ENCODE peak calls at places on chromosomes 12 and 14, in eight cellular contexts. One of them, this sample, is unnamed. For H3K36me3, the result is how much of the 10 kb centered on the place peaks cover.

GRCh38 chr14:72254940-72255472 is 322.8 kb downstream of the RGS6 start:
- DNase-seq in body of pancreas: no peak
- DNase-seq in colonic mucosa: no peak
- DNase-seq in naive thymus-derived CD4-positive, alpha-beta T cell: no peak
- DNase-seq in IMR-90: no peak
- DNase-seq in mesenchymal stem cell: no peak
- DNase-seq in mesendoderm: peak
- DNase-seq in heart right ventricle: no peak
- DNase-seq in this sample: no peak

GRCh38 chr14:47269788-47270492 is 405.5 kb downstream of the MDGA2 start:
- DNase-seq in mesendoderm: no peak
- DNase-seq in IMR-90: no peak
- DNase-seq in heart right ventricle: no peak
- DNase-seq in colonic mucosa: no peak
- DNase-seq in naive thymus-derived CD4-positive, alpha-beta T cell: no peak
- DNase-seq in body of pancreas: no peak
- DNase-seq in mesenchymal stem cell: peak
- DNase-seq in this sample: peak

GRCh38 chr14:75993567-75994041 is 8.0 kb downstream of the IFT43 start:
- DNase-seq in heart right ventricle: no peak
- DNase-seq in mesendoderm: no peak
- DNase-seq in naive thymus-derived CD4-positive, alpha-beta T cell: no peak
- DNase-seq in colonic mucosa: no peak
- DNase-seq in body of pancreas: no peak
- DNase-seq in mesenchymal stem cell: no peak
- DNase-seq in IMR-90: no peak
- DNase-seq in this sample: no peak

GRCh38 chr12:131642101-131642540 is 68.8 kb upstream of the SFSWAP start:
- DNase-seq in colonic mucosa: no peak
- DNase-seq in heart right ventricle: no peak
- DNase-seq in mesendoderm: peak
- DNase-seq in body of pancreas: no peak
- DNase-seq in IMR-90: no peak
- DNase-seq in naive thymus-derived CD4-positive, alpha-beta T cell: no peak
- DNase-seq in mesenchymal stem cell: no peak
- DNase-seq in this sample: no peak

GRCh38 chr14:66066991-66067788 is 419.0 kb upstream of the CCDC196 start:
- DNase-seq in heart right ventricle: no peak
- DNase-seq in naive thymus-derived CD4-positive, alpha-beta T cell: no peak
- DNase-seq in mesenchymal stem cell: no peak
- DNase-seq in mesendoderm: no peak
- DNase-seq in body of pancreas: no peak
- DNase-seq in IMR-90: no peak
- DNase-seq in colonic mucosa: no peak
- DNase-seq in this sample: no peak

GRCh38 chr12:107610030-107610859 is 75.4 kb upstream of the PWP1 start:
- DNase-seq in naive thymus-derived CD4-positive, alpha-beta T cell: no peak
- DNase-seq in mesendoderm: peak
- DNase-seq in heart right ventricle: peak
- DNase-seq in body of pancreas: no peak
- DNase-seq in colonic mucosa: no peak
- DNase-seq in mesenchymal stem cell: peak
- DNase-seq in IMR-90: peak
- DNase-seq in this sample: peak

GRCh38 chr14:56817396-56817921 is 7.2 kb upstream of the OTX2 start:
- DNase-seq in naive thymus-derived CD4-positive, alpha-beta T cell: no peak
- DNase-seq in colonic mucosa: no peak
- DNase-seq in heart right ventricle: no peak
- DNase-seq in body of pancreas: no peak
- DNase-seq in mesenchymal stem cell: no peak
- DNase-seq in IMR-90: no peak
- DNase-seq in mesendoderm: no peak
- DNase-seq in this sample: no peak

GRCh38 chr12:45477526-45477925 is 252.0 kb upstream of the ARID2 start:
- DNase-seq in mesendoderm: no peak
- DNase-seq in IMR-90: no peak
- DNase-seq in naive thymus-derived CD4-positive, alpha-beta T cell: no peak
- DNase-seq in heart right ventricle: no peak
- DNase-seq in colonic mucosa: no peak
- DNase-seq in body of pancreas: no peak
- DNase-seq in mesenchymal stem cell: no peak
- DNase-seq in this sample: no peak

GRCh38 chr12:10558291-10558690 is 52.6 kb downstream of the EIF2S3B start:
- DNase-seq in heart right ventricle: no peak
- DNase-seq in body of pancreas: no peak
- DNase-seq in mesenchymal stem cell: no peak
- DNase-seq in naive thymus-derived CD4-positive, alpha-beta T cell: no peak
- DNase-seq in IMR-90: no peak
- DNase-seq in colonic mucosa: no peak
- DNase-seq in mesendoderm: no peak
- DNase-seq in this sample: no peak

GRCh38 chr12:81627336-81628189 is 131.6 kb downstream of the PPFIA2 start:
- DNase-seq in heart right ventricle: no peak
- DNase-seq in IMR-90: peak
- DNase-seq in naive thymus-derived CD4-positive, alpha-beta T cell: no peak
- DNase-seq in body of pancreas: no peak
- DNase-seq in colonic mucosa: no peak
- DNase-seq in mesenchymal stem cell: peak
- DNase-seq in mesendoderm: peak
- DNase-seq in this sample: peak

GRCh38 chr12:89250648-89251047 is 101.7 kb downstream of the DUSP6 start:
- DNase-seq in mesendoderm: no peak
- DNase-seq in naive thymus-derived CD4-positive, alpha-beta T cell: no peak
- DNase-seq in body of pancreas: no peak
- DNase-seq in colonic mucosa: no peak
- DNase-seq in heart right ventricle: no peak
- DNase-seq in IMR-90: peak
- DNase-seq in mesenchymal stem cell: peak
- DNase-seq in this sample: no peak

GRCh38 chr14:67515386-67516079 is 17.6 kb upstream of the PLEKHH1 start:
- DNase-seq in mesenchymal stem cell: no peak
- DNase-seq in body of pancreas: peak
- DNase-seq in mesendoderm: no peak
- DNase-seq in naive thymus-derived CD4-positive, alpha-beta T cell: peak
- DNase-seq in heart right ventricle: peak
- DNase-seq in IMR-90: no peak
- DNase-seq in colonic mucosa: peak
- DNase-seq in this sample: no peak

GRCh38 chr12:116878567-116879508 is 2.4 kb downstream of the HRK start:
- DNase-seq in naive thymus-derived CD4-positive, alpha-beta T cell: no peak
- DNase-seq in mesenchymal stem cell: peak
- DNase-seq in mesendoderm: peak
- DNase-seq in heart right ventricle: no peak
- DNase-seq in IMR-90: no peak
- DNase-seq in body of pancreas: no peak
- DNase-seq in colonic mucosa: peak
- DNase-seq in this sample: no peak

GRCh38 chr12:102964872-102965271 is 7.4 kb downstream of the ASCL1 start:
- DNase-seq in colonic mucosa: peak
- DNase-seq in IMR-90: no peak
- DNase-seq in naive thymus-derived CD4-positive, alpha-beta T cell: no peak
- DNase-seq in heart right ventricle: no peak
- DNase-seq in body of pancreas: peak
- DNase-seq in mesendoderm: peak
- DNase-seq in mesenchymal stem cell: no peak
- DNase-seq in this sample: no peak

GRCh38 chr12:125079943-125080645 is 14.9 kb downstream of the AACS start:
- DNase-seq in mesendoderm: no peak
- DNase-seq in heart right ventricle: no peak
- DNase-seq in mesenchymal stem cell: no peak
- DNase-seq in naive thymus-derived CD4-positive, alpha-beta T cell: no peak
- DNase-seq in colonic mucosa: no peak
- DNase-seq in body of pancreas: no peak
- DNase-seq in IMR-90: no peak
- DNase-seq in this sample: no peak

GRCh38 chr12:12327802-12328201 is 22.2 kb downstream of the MANSC1 start:
- DNase-seq in IMR-90: peak
- DNase-seq in colonic mucosa: no peak
- DNase-seq in mesenchymal stem cell: peak
- DNase-seq in heart right ventricle: no peak
- DNase-seq in naive thymus-derived CD4-positive, alpha-beta T cell: peak
- DNase-seq in mesendoderm: peak
- DNase-seq in body of pancreas: no peak
- DNase-seq in this sample: peak

GRCh38 chr14:97415907-97416306 is 618.7 kb downstream of the VRK1 start:
- DNase-seq in heart right ventricle: no peak
- DNase-seq in colonic mucosa: no peak
- DNase-seq in mesendoderm: no peak
- DNase-seq in IMR-90: no peak
- DNase-seq in body of pancreas: no peak
- DNase-seq in mesenchymal stem cell: no peak
- DNase-seq in naive thymus-derived CD4-positive, alpha-beta T cell: no peak
- DNase-seq in this sample: no peak

GRCh38 chr12:132658149-132658905 is 28.8 kb downstream of the POLE start:
- DNase-seq in heart right ventricle: no peak
- DNase-seq in colonic mucosa: no peak
- DNase-seq in IMR-90: no peak
- DNase-seq in naive thymus-derived CD4-positive, alpha-beta T cell: no peak
- DNase-seq in mesendoderm: no peak
- DNase-seq in mesenchymal stem cell: no peak
- DNase-seq in body of pancreas: no peak
- DNase-seq in this sample: no peak
- H3K36me3 ChIP-seq in heart right ventricle: under half
- H3K36me3 ChIP-seq in colonic mucosa: under half
- H3K36me3 ChIP-seq in IMR-90: under half
- H3K36me3 ChIP-seq in naive thymus-derived CD4-positive, alpha-beta T cell: under half
- H3K36me3 ChIP-seq in mesendoderm: under half
- H3K36me3 ChIP-seq in mesenchymal stem cell: half or more
- H3K36me3 ChIP-seq in body of pancreas: under half
- H3K36me3 ChIP-seq in this sample: under half

GRCh38 chr14:95436348-95436747 is 80.1 kb downstream of the SYNE3 start:
- DNase-seq in mesenchymal stem cell: no peak
- DNase-seq in naive thymus-derived CD4-positive, alpha-beta T cell: no peak
- DNase-seq in IMR-90: no peak
- DNase-seq in colonic mucosa: no peak
- DNase-seq in heart right ventricle: no peak
- DNase-seq in mesendoderm: no peak
- DNase-seq in body of pancreas: no peak
- DNase-seq in this sample: no peak
- H3K27ac ChIP-seq in mesenchymal stem cell: no peak
- H3K27ac ChIP-seq in naive thymus-derived CD4-positive, alpha-beta T cell: no peak
- H3K27ac ChIP-seq in IMR-90: no peak
- H3K27ac ChIP-seq in colonic mucosa: no peak
- H3K27ac ChIP-seq in heart right ventricle: no peak
- H3K27ac ChIP-seq in mesendoderm: no peak
- H3K27ac ChIP-seq in body of pancreas: no peak
- H3K27ac ChIP-seq in this sample: no peak

GRCh38 chr14:103923863-103924262 is 4.4 kb upstream of the TDRD9 start:
- DNase-seq in body of pancreas: no peak
- DNase-seq in IMR-90: no peak
- DNase-seq in naive thymus-derived CD4-positive, alpha-beta T cell: no peak
- DNase-seq in heart right ventricle: peak
- DNase-seq in colonic mucosa: no peak
- DNase-seq in mesenchymal stem cell: no peak
- DNase-seq in mesendoderm: peak
- DNase-seq in this sample: no peak

GRCh38 chr14:103928011-103928890 is at the start of gene TDRD9:
- DNase-seq in body of pancreas: no peak
- DNase-seq in heart right ventricle: no peak
- DNase-seq in mesendoderm: no peak
- DNase-seq in IMR-90: no peak
- DNase-seq in mesenchymal stem cell: no peak
- DNase-seq in naive thymus-derived CD4-positive, alpha-beta T cell: no peak
- DNase-seq in colonic mucosa: no peak
- DNase-seq in this sample: no peak

GRCh38 chr14:103927566-103927965 is 690 bp upstream of the TDRD9 start:
- DNase-seq in IMR-90: no peak
- DNase-seq in body of pancreas: no peak
- DNase-seq in mesendoderm: no peak
- DNase-seq in naive thymus-derived CD4-positive, alpha-beta T cell: no peak
- DNase-seq in mesenchymal stem cell: no peak
- DNase-seq in heart right ventricle: no peak
- DNase-seq in colonic mucosa: no peak
- DNase-seq in this sample: no peak

GRCh38 chr14:103920981-103921854 is 7.0 kb upstream of the TDRD9 start:
- DNase-seq in mesenchymal stem cell: peak
- DNase-seq in naive thymus-derived CD4-positive, alpha-beta T cell: peak
- DNase-seq in mesendoderm: peak
- DNase-seq in body of pancreas: peak
- DNase-seq in IMR-90: peak
- DNase-seq in colonic mucosa: peak
- DNase-seq in heart right ventricle: peak
- DNase-seq in this sample: peak

DNA sequence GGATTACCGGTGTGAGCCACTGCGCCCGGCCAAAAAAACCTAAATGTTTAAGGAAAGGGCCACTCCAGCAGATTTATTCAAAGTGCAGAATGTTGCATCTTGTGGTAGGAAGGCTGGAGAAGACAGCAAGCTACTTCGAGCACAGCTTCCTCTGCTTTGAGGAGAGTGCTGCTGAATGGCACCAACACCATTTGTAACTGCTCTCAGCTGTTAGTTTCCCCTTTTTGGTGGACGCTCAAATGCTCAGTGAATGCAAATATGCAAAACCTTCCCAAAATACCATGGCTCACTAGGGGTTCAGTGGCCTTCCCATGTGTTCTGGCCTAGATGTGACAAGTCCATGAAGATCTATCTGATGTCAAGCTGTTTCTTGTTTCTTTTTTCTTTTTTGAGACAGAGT is 2.9 kb upstream of the TDRD9 start:
- DNase-seq in heart right ventricle: no peak
- DNase-seq in colonic mucosa: no peak
- DNase-seq in naive thymus-derived CD4-positive, alpha-beta T cell: no peak
- DNase-seq in body of pancreas: no peak
- DNase-seq in mesenchymal stem cell: no peak
- DNase-seq in IMR-90: no peak
- DNase-seq in mesendoderm: no peak
- DNase-seq in this sample: no peak
- H3K36me3 ChIP-seq in heart right ventricle: under half
- H3K36me3 ChIP-seq in colonic mucosa: under half
- H3K36me3 ChIP-seq in naive thymus-derived CD4-positive, alpha-beta T cell: under half
- H3K36me3 ChIP-seq in body of pancreas: under half
- H3K36me3 ChIP-seq in mesenchymal stem cell: under half
- H3K36me3 ChIP-seq in IMR-90: under half
- H3K36me3 ChIP-seq in mesendoderm: under half
- H3K36me3 ChIP-seq in this sample: under half

GRCh38 chr14:92711976-92712653 is 36.3 kb downstream of the LGMN start:
- DNase-seq in IMR-90: no peak
- DNase-seq in mesenchymal stem cell: no peak
- DNase-seq in naive thymus-derived CD4-positive, alpha-beta T cell: no peak
- DNase-seq in mesendoderm: no peak
- DNase-seq in heart right ventricle: no peak
- DNase-seq in body of pancreas: no peak
- DNase-seq in colonic mucosa: no peak
- DNase-seq in this sample: no peak

GRCh38 chr14:92712654-92713051 is 35.8 kb downstream of the LGMN start:
- DNase-seq in colonic mucosa: no peak
- DNase-seq in body of pancreas: no peak
- DNase-seq in mesendoderm: no peak
- DNase-seq in IMR-90: no peak
- DNase-seq in heart right ventricle: no peak
- DNase-seq in naive thymus-derived CD4-positive, alpha-beta T cell: no peak
- DNase-seq in mesenchymal stem cell: no peak
- DNase-seq in this sample: no peak

GRCh38 chr14:92706386-92706785 is 42.0 kb downstream of the LGMN start:
- DNase-seq in body of pancreas: no peak
- DNase-seq in naive thymus-derived CD4-positive, alpha-beta T cell: no peak
- DNase-seq in colonic mucosa: no peak
- DNase-seq in heart right ventricle: no peak
- DNase-seq in IMR-90: no peak
- DNase-seq in mesenchymal stem cell: no peak
- DNase-seq in mesendoderm: no peak
- DNase-seq in this sample: no peak

GRCh38 chr14:92710001-92710341 is 38.5 kb downstream of the LGMN start:
- DNase-seq in body of pancreas: no peak
- DNase-seq in naive thymus-derived CD4-positive, alpha-beta T cell: no peak
- DNase-seq in IMR-90: no peak
- DNase-seq in mesenchymal stem cell: no peak
- DNase-seq in mesendoderm: no peak
- DNase-seq in colonic mucosa: no peak
- DNase-seq in heart right ventricle: no peak
- DNase-seq in this sample: no peak

GRCh38 chr14:92709340-92710000 is 39.0 kb downstream of the LGMN start:
- DNase-seq in heart right ventricle: no peak
- DNase-seq in body of pancreas: no peak
- DNase-seq in IMR-90: no peak
- DNase-seq in colonic mucosa: no peak
- DNase-seq in naive thymus-derived CD4-positive, alpha-beta T cell: no peak
- DNase-seq in mesendoderm: no peak
- DNase-seq in mesenchymal stem cell: no peak
- DNase-seq in this sample: no peak
- H3K27ac ChIP-seq in heart right ventricle: no peak
- H3K27ac ChIP-seq in body of pancreas: no peak
- H3K27ac ChIP-seq in IMR-90: peak
- H3K27ac ChIP-seq in colonic mucosa: no peak
- H3K27ac ChIP-seq in naive thymus-derived CD4-positive, alpha-beta T cell: no peak
- H3K27ac ChIP-seq in mesendoderm: no peak
- H3K27ac ChIP-seq in mesenchymal stem cell: no peak
- H3K27ac ChIP-seq in this sample: no peak